ENCODE peak calls at places on chromosomes 16 and 17, in five cellular contexts. One of them, this sample, is unnamed.
A peak's percentile ranks its signal among the peaks of the same experiment; 100 is the strongest.

GRCh38 chr17:28759296-28759865 is 15.6 kb downstream of the TRAF4 start:
- DNase-seq in HepG2: no peak
- DNase-seq in GM12878: no peak
- DNase-seq in NT2/D1: no peak
- DNase-seq in H1: no peak
- DNase-seq in this sample: no peak

GRCh38 chr17:50022463-50023130 is 27.6 kb upstream of the DLX3 start:
- DNase-seq in HepG2: no peak
- DNase-seq in GM12878: no peak
- DNase-seq in NT2/D1: no peak
- DNase-seq in H1: no peak
- DNase-seq in this sample: no peak

GRCh38 chr16:56281256-56281805 is 90.0 kb downstream of the GNAO1 start:
- DNase-seq in HepG2: peak; percentile 24
- DNase-seq in GM12878: no peak
- DNase-seq in NT2/D1: peak; percentile 96
- DNase-seq in H1: peak; percentile 68
- DNase-seq in this sample: peak; percentile 30

GRCh38 chr17:28725166-28725659 is 820 bp downstream of the TLCD1 start:
- DNase-seq in HepG2: peak; percentile 65
- DNase-seq in GM12878: no peak
- DNase-seq in NT2/D1: no peak
- DNase-seq in H1: no peak
- DNase-seq in this sample: no peak

GRCh38 chr16:85614338-85615013 is 1.4 kb downstream of the GSE1 start:
- DNase-seq in HepG2: no peak
- DNase-seq in GM12878: no peak
- DNase-seq in NT2/D1: no peak
- DNase-seq in H1: no peak
- DNase-seq in this sample: no peak

GRCh38 chr16:15055141-15056053 is 477 bp downstream of the NTAN1 start:
- DNase-seq in HepG2: peak; percentile 34
- DNase-seq in GM12878: no peak
- DNase-seq in NT2/D1: peak; percentile 32
- DNase-seq in H1: peak; percentile 85
- DNase-seq in this sample: no peak

GRCh38 chr16:77581706-77582105 is 140.6 kb upstream of the NUDT7 start:
- DNase-seq in HepG2: no peak
- DNase-seq in GM12878: no peak
- DNase-seq in NT2/D1: no peak
- DNase-seq in H1: no peak
- DNase-seq in this sample: no peak

GRCh38 chr17:63832455-63832854 is 5.0 kb upstream of the FTSJ3 start:
- DNase-seq in HepG2: no peak
- DNase-seq in GM12878: no peak
- DNase-seq in NT2/D1: no peak
- DNase-seq in H1: no peak
- DNase-seq in this sample: no peak

GRCh38 chr16:83615131-83615530 is 192.6 kb upstream of the HSBP1 start:
- DNase-seq in HepG2: no peak
- DNase-seq in GM12878: no peak
- DNase-seq in NT2/D1: no peak
- DNase-seq in H1: no peak
- DNase-seq in this sample: no peak

GRCh38 chr17:42422412-42422957 is 571 bp downstream of the CAVIN1 start:
- DNase-seq in HepG2: no peak
- DNase-seq in GM12878: no peak
- DNase-seq in NT2/D1: no peak
- DNase-seq in H1: peak; percentile 70
- DNase-seq in this sample: no peak

GRCh38 chr17:38905375-38905774 is 20.0 kb upstream of the LASP1NB start:
- DNase-seq in HepG2: no peak
- DNase-seq in GM12878: no peak
- DNase-seq in NT2/D1: no peak
- DNase-seq in H1: no peak
- DNase-seq in this sample: no peak

GRCh38 chr16:82358601-82359221 is 188.7 kb upstream of the MPHOSPH6 start:
- DNase-seq in HepG2: no peak
- DNase-seq in GM12878: no peak
- DNase-seq in NT2/D1: no peak
- DNase-seq in H1: no peak
- DNase-seq in this sample: no peak

GRCh38 chr17:7218774-7219173 is 862 bp downstream of the DLG4 start:
- DNase-seq in HepG2: no peak
- DNase-seq in GM12878: no peak
- DNase-seq in NT2/D1: no peak
- DNase-seq in H1: no peak
- DNase-seq in this sample: no peak

GRCh38 chr17:7218166-7218565 is 1.5 kb downstream of the DLG4 start:
- DNase-seq in HepG2: no peak
- DNase-seq in GM12878: no peak
- DNase-seq in NT2/D1: no peak
- DNase-seq in H1: no peak
- DNase-seq in this sample: no peak

GRCh38 chr17:7216242-7217112 is 3.2 kb downstream of the DLG4 start:
- DNase-seq in HepG2: no peak
- DNase-seq in GM12878: no peak
- DNase-seq in NT2/D1: no peak
- DNase-seq in H1: no peak
- DNase-seq in this sample: no peak

GRCh38 chr17:7215652-7216139 is 3.9 kb downstream of the DLG4 start:
- DNase-seq in HepG2: no peak
- DNase-seq in GM12878: no peak
- DNase-seq in NT2/D1: no peak
- DNase-seq in H1: no peak
- DNase-seq in this sample: no peak

GRCh38 chr17:7217113-7217987 is 2.3 kb downstream of the DLG4 start:
- DNase-seq in HepG2: no peak
- DNase-seq in GM12878: no peak
- DNase-seq in NT2/D1: no peak
- DNase-seq in H1: peak; percentile 68
- DNase-seq in this sample: peak; percentile 39
- TF ChIP-seq SUZ12 in HepG2: no peak
- TF ChIP-seq SUZ12 in GM12878: no peak
- TF ChIP-seq SUZ12 in NT2/D1: no peak
- TF ChIP-seq SUZ12 in H1: no peak
- TF ChIP-seq SUZ12 in this sample: no peak

GRCh38 chr17:36600936-36601302 is 464 bp upstream of the MRM1 start:
- DNase-seq in HepG2: no peak
- DNase-seq in GM12878: no peak
- DNase-seq in NT2/D1: peak; percentile 36
- DNase-seq in H1: no peak
- DNase-seq in this sample: no peak

GRCh38 chr17:36601303-36602029 is at the start of gene MRM1:
- DNase-seq in HepG2: peak; percentile 86
- DNase-seq in GM12878: peak; percentile 77
- DNase-seq in NT2/D1: peak; percentile 72
- DNase-seq in H1: peak; percentile 93
- DNase-seq in this sample: peak; percentile 87

GRCh38 chr17:36602924-36603384 is 1.6 kb downstream of the MRM1 start:
- DNase-seq in HepG2: peak; percentile 67
- DNase-seq in GM12878: peak; percentile 54
- DNase-seq in NT2/D1: peak; percentile 39
- DNase-seq in H1: peak; percentile 79
- DNase-seq in this sample: peak; percentile 58

GRCh38 chr17:36600477-36600876 is 906 bp upstream of the MRM1 start:
- DNase-seq in HepG2: no peak
- DNase-seq in GM12878: no peak
- DNase-seq in NT2/D1: no peak
- DNase-seq in H1: no peak
- DNase-seq in this sample: no peak

DNA sequence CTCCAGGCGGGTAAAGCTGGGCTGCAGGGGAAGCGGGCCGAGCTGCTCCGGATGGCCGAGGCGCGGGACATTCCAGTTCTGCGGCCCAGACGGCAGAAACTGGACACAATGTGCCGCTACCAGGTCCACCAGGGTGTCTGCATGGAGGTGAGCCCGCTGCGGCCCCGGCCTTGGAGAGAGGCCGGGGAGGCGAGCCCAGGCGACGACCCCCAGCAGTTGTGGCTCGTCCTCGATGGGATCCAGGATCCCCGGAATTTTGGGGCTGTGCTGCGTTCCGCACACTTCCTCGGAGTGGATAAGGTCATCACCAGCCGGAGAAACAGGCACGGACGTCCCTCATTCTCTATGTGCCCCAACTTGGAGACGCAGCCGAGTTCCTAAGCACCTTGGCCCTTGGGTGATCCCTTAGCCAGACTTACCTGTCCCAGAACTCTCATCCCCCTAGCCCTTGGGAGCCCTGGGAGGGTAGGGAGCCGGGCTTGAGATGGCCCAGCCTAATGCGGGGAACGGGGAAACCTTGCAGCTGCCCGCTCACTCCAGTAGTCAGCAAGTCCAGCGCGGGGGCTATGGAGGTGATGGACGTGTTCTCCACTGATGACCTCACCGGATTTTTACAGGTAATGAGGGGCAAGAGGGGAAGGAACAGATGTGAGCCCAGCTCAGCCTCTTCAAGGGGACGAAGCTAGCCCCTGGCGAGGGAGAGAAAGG is 801 bp downstream of the MRM1 start:
- DNase-seq in HepG2: no peak
- DNase-seq in GM12878: no peak
- DNase-seq in NT2/D1: no peak
- DNase-seq in H1: peak; percentile 65
- DNase-seq in this sample: no peak
- TF ChIP-seq SUZ12 in HepG2: no peak
- TF ChIP-seq SUZ12 in GM12878: no peak
- TF ChIP-seq SUZ12 in NT2/D1: no peak
- TF ChIP-seq SUZ12 in H1: no peak
- TF ChIP-seq SUZ12 in this sample: no peak

DNA sequence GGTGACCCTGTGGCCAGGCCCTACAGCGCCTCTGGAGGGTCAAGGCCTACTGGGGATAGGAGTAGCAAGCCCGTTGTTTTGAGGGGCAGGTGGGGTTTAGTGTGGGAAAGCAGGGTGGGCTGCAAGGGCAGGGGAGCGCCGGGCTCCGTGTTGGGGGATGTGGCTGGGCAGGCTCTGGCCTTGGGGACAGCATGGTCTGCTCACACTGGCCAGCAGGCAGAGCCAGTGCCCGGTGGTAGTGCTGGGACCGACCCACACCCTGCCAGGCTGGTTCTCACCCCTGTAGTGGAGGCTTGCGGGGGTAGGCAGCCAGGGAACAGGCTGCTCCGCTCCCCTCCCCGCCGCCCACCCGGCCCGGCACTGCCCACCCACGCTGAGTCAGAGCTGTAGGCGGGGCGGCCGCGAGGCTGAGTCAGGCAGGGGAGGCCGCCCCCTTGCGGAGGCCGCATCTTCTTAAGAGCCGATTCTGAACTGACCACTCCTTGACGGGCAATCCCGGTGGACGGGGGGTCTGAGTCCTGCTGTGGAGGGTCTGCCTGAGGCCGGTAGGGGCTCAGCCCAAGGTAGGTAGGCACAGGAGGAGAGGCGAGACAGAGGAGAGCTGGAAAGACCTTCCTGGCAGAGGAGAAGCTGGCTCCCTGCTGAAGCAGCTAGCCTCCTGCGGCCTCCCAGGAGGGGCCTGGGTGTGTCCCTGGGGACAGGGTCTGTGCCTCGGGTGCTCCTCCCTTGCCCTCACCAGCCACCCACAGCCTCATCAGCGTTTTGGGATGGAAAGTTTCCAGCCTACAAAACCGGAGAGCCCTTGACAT is 62.4 kb downstream of the BAIAP2 start:
- DNase-seq in HepG2: peak; percentile 65
- DNase-seq in GM12878: no peak
- DNase-seq in NT2/D1: peak; percentile 27
- DNase-seq in H1: peak; percentile 84
- DNase-seq in this sample: peak; percentile 75
- TF ChIP-seq SUZ12 in HepG2: no peak
- TF ChIP-seq SUZ12 in GM12878: no peak
- TF ChIP-seq SUZ12 in NT2/D1: no peak
- TF ChIP-seq SUZ12 in H1: no peak
- TF ChIP-seq SUZ12 in this sample: no peak

GRCh38 chr16:30353438-30354129 is 1.5 kb downstream of the CD2BP2 start:
- DNase-seq in HepG2: no peak
- DNase-seq in GM12878: no peak
- DNase-seq in NT2/D1: no peak
- DNase-seq in H1: no peak
- DNase-seq in this sample: no peak

GRCh38 chr16:30355954-30356308 is 823 bp upstream of the CD2BP2 start:
- DNase-seq in HepG2: no peak
- DNase-seq in GM12878: no peak
- DNase-seq in NT2/D1: no peak
- DNase-seq in H1: no peak
- DNase-seq in this sample: no peak

GRCh38 chr16:30355144-30355953 is at the start of gene CD2BP2:
- DNase-seq in HepG2: peak; percentile 100
- DNase-seq in GM12878: peak; percentile 93
- DNase-seq in NT2/D1: peak; percentile 98
- DNase-seq in H1: peak; percentile 92
- DNase-seq in this sample: peak; percentile 99

GRCh38 chr16:30352488-30353401 is 2.4 kb downstream of the CD2BP2 start:
- DNase-seq in HepG2: peak; percentile 68
- DNase-seq in GM12878: no peak
- DNase-seq in NT2/D1: no peak
- DNase-seq in H1: no peak
- DNase-seq in this sample: no peak

GRCh38 chr16:30354423-30355143 is 525 bp downstream of the CD2BP2 start:
- DNase-seq in HepG2: no peak
- DNase-seq in GM12878: no peak
- DNase-seq in NT2/D1: no peak
- DNase-seq in H1: no peak
- DNase-seq in this sample: no peak
- TF ChIP-seq SUZ12 in HepG2: no peak
- TF ChIP-seq SUZ12 in GM12878: no peak
- TF ChIP-seq SUZ12 in NT2/D1: no peak
- TF ChIP-seq SUZ12 in H1: no peak
- TF ChIP-seq SUZ12 in this sample: no peak

GRCh38 chr17:79861371-79862216 is 22.4 kb upstream of the CBX4 start:
- DNase-seq in HepG2: no peak
- DNase-seq in GM12878: no peak
- DNase-seq in NT2/D1: no peak
- DNase-seq in H1: no peak
- DNase-seq in this sample: no peak
- TF ChIP-seq SUZ12 in HepG2: no peak
- TF ChIP-seq SUZ12 in GM12878: no peak
- TF ChIP-seq SUZ12 in NT2/D1: no peak
- TF ChIP-seq SUZ12 in H1: no peak
- TF ChIP-seq SUZ12 in this sample: no peak

GRCh38 chr16:86994651-86995171 is 322.5 kb downstream of the C16orf95 start:
- DNase-seq in HepG2: no peak
- DNase-seq in GM12878: no peak
- DNase-seq in NT2/D1: no peak
- DNase-seq in H1: no peak
- DNase-seq in this sample: no peak
- TF ChIP-seq SUZ12 in HepG2: no peak
- TF ChIP-seq SUZ12 in GM12878: no peak
- TF ChIP-seq SUZ12 in NT2/D1: no peak
- TF ChIP-seq SUZ12 in H1: no peak
- TF ChIP-seq SUZ12 in this sample: no peak